ENCODE peak calls at places on chromosomes 11 and 22, in seven cellular contexts. Q is HepG2, S is left lung, B is psoas muscle, D is gastrocnemius medialis, I is A549, U is esophagus squamous epithelium. N is an unnamed sample. For H3K4me1, the result is how much of the 10 kb centered on the place peaks cover.

GRCh38 chr11:8806974-8807373 is 104.0 kb upstream of the AKIP1 start:
- DNase-seq in Q (no peak), S (no peak), B (no peak), D (no peak), I (no peak), U (no peak), N (no peak)

GRCh38 chr11:119476666-119477331 is 53.8 kb upstream of the THY1 start:
- DNase-seq in Q (no peak), S (peak), B (no peak), D (no peak), I (no peak), U (no peak), N (no peak)

GRCh38 chr22:30420401-30421178 is 5.0 kb upstream of the MTFP1 start:
- DNase-seq in Q (no peak), S (no peak), B (no peak), D (no peak), I (peak), U (no peak), N (no peak)

GRCh38 chr22:42796081-42796480 is 61.0 kb downstream of the ARFGAP3 start:
- DNase-seq in Q (no peak), S (no peak), B (no peak), D (no peak), I (no peak), U (no peak), N (no peak)

GRCh38 chr11:47177846-47178245 is 1.2 kb upstream of the ARFGAP2 start:
- DNase-seq in Q (peak), S (no peak), B (peak), D (no peak), I (no peak), U (no peak), N (no peak)

GRCh38 chr11:17559341-17560087 is 12.5 kb downstream of the OTOG start:
- DNase-seq in Q (no peak), S (no peak), B (no peak), D (no peak), I (no peak), U (no peak), N (no peak)

GRCh38 chr11:13685461-13686108 is 17.1 kb downstream of the FAR1 start:
- DNase-seq in Q (no peak), S (no peak), B (no peak), D (no peak), I (no peak), U (no peak), N (no peak)

GRCh38 chr22:46107753-46108563 is 42.4 kb upstream of the PPARA start:
- DNase-seq in Q (no peak), S (no peak), B (no peak), D (no peak), I (no peak), U (no peak), N (no peak)

GRCh38 chr11:75170463-75171201 is 19.7 kb downstream of the SLCO2B1 start:
- DNase-seq in Q (no peak), S (no peak), B (no peak), D (no peak), I (no peak), U (no peak), N (no peak)

GRCh38 chr22:33126881-33127280 is 68.7 kb upstream of the SYN3 start:
- DNase-seq in Q (peak), S (no peak), B (no peak), D (no peak), I (peak), U (no peak), N (no peak)

GRCh38 chr22:35450824-35451541 is 51.0 kb downstream of the MCM5 start:
- DNase-seq in Q (no peak), S (no peak), B (no peak), D (no peak), I (no peak), U (no peak), N (no peak)

GRCh38 chr11:119361961-119362725 is 15.6 kb upstream of the MFRP start:
- DNase-seq in Q (no peak), S (no peak), B (no peak), D (no peak), I (no peak), U (no peak), N (no peak)

GRCh38 chr11:67371549-67372231 is 1.7 kb downstream of the CLCF1 start:
- DNase-seq in Q (peak), S (no peak), B (no peak), D (no peak), I (peak), U (no peak), N (no peak)

GRCh38 chr22:28997342-28997741 is 64.3 kb downstream of the C22orf31 start:
- DNase-seq in Q (no peak), S (no peak), B (no peak), D (no peak), I (no peak), U (no peak), N (no peak)

GRCh38 chr22:19043111-19044085 is 78.8 kb downstream of the DGCR2 start:
- DNase-seq in Q (no peak), S (peak), B (peak), D (no peak), I (no peak), U (no peak), N (no peak)

GRCh38 chr11:75337195-75337654 is 14.2 kb downstream of the ARRB1 start:
- DNase-seq in Q (no peak), S (peak), B (no peak), D (peak), I (peak), U (no peak), N (no peak)

GRCh38 chr11:124841765-124842700 is 23.2 kb upstream of the ROBO3 start:
- DNase-seq in Q (no peak), S (peak), B (no peak), D (no peak), I (no peak), U (no peak), N (no peak)
- H3K27ac ChIP-seq in Q (no peak), S (no peak), B (no peak), D (no peak), I (no peak), U (no peak), N (no peak)

DNA sequence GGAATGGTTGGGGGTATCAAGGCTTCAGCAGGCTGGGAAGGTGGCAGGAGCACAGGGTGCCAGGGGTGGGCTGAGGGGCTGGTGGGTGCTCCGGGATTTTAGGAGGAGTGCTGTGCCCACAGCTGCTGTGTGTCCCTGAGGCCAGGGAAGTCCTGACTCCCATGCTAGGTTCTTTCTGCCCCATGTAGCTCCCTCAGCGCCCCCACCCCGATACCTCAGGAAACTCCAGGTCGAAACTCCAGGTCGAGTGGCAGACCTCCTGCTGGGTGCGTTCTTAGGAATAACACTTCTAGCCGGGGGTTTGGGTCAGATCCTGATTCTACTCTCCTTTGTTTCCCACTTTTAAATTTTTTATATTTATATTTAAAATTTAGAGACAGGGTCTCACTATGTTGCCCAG is 8.3 kb downstream of the AP2A2 start:
- DNase-seq in Q (no peak), S (no peak), B (no peak), D (no peak), I (no peak), U (no peak), N (no peak)
- H3K4me1 ChIP-seq in Q (half or more), S (half or more), B (under half), D (under half), I (under half), U (under half), N (under half)

GRCh38 chr11:103671143-103671651 is 365.2 kb upstream of the DDI1 start:
- DNase-seq in Q (no peak), S (no peak), B (no peak), D (no peak), I (no peak), U (no peak), N (no peak)
- TF ChIP-seq CTCF in Q (no peak), S (no peak), B (no peak), D (no peak), I (no peak), U (no peak), N (no peak)

DNA sequence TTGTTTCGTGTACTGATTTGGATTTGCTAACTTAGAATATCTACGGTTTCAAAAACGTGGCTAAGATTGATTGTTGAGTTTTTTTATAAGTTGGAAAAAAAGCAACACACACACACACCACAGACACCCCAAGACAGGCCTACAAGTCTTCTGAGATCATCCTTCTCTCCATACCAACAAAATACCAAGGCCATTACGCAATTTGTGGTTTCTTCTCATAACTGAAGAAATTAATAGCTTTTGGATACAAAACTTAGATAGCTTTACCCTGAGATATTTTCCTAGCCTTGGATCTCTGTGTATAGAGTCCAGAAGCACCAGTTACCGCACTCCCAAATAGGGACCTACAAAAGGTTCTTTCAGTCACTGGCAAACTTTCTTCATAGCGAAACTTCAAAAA is 113.6 kb downstream of the SIK3 start:
- DNase-seq in Q (no peak), S (no peak), B (no peak), D (no peak), I (no peak), U (no peak), N (no peak)
- H3K27ac ChIP-seq in Q (no peak), S (peak), B (peak), D (no peak), I (no peak), U (peak), N (peak)

DNA sequence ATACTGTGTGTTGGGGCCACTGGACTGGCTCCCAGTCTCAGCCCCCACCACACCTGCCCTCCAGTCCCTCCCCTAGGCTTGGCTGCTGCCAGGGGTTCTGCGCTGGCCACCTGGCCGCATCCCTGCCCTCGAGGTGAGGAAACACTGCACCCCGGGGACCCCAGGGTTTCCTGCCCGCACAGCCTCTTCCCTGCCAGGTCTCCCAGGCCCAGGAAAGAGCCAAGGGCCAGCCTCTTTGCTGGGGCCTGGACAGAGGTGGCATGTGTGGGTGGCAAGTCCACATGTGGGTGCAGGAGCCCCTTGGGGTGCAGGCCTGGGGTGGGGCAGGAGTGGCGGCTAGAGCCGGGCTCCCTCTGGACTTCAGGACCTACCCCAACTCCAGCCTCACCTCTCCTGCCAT is 2.5 kb downstream of the EPS8L2 start:
- DNase-seq in Q (no peak), S (no peak), B (no peak), D (no peak), I (no peak), U (no peak), N (peak)
- H3K4me1 ChIP-seq in Q (half or more), S (under half), B (under half), D (under half), I (half or more), U (under half), N (under half)

N was measured in RWPE2.